ENCODE peak calls at places on chromosome 19, in six cellular contexts. U, L, C, G, O and J are unnamed samples. For H3K4me1 and H3K9me3, the result is how much of the 10 kb centered on the place peaks cover.

GRCh38 chr19:16376649-16377048 is 52.0 kb downstream of the KLF2 start:
- DNase-seq in G (no peak), O (no peak), U (no peak), L (no peak), C (peak), J (no peak)

GRCh38 chr19:16571689-16572331 is 405 bp downstream of the SLC35E1 start:
- DNase-seq in U (peak), G (peak), C (no peak), L (peak), O (no peak), J (no peak)

GRCh38 chr19:53775524-53775923 is 48.6 kb downstream of the NLRP12 start:
- DNase-seq in L (no peak), G (no peak), C (no peak), U (no peak), O (no peak), J (no peak)

GRCh38 chr19:535017-535835 is 3.7 kb downstream of the CDC34 start:
- DNase-seq in L (peak), O (no peak), C (no peak), U (no peak), G (peak), J (no peak)

GRCh38 chr19:36973844-36974195 is 57.7 kb downstream of the ZNF568 start:
- DNase-seq in U (no peak), O (no peak), G (no peak), C (no peak), L (no peak), J (no peak)

GRCh38 chr19:5118026-5118425 is 149.1 kb downstream of the KDM4B start:
- DNase-seq in C (no peak), G (no peak), L (no peak), O (no peak), U (no peak), J (no peak)

GRCh38 chr19:40257096-40257517 is 28.0 kb downstream of the AKT2 start:
- DNase-seq in U (no peak), C (no peak), G (no peak), L (peak), O (no peak), J (no peak)

GRCh38 chr19:55345818-55346724 is 6.4 kb downstream of the KMT5C start:
- DNase-seq in O (no peak), C (peak), L (peak), U (no peak), G (peak), J (no peak)

GRCh38 chr19:11736696-11737095 is 2.0 kb downstream of the ZNF823 start:
- DNase-seq in U (peak), C (peak), G (peak), L (peak), O (peak), J (no peak)

GRCh38 chr19:44800461-44800860 is 8.4 kb upstream of the BCAM start:
- DNase-seq in G (peak), L (peak), U (peak), O (peak), C (peak), J (peak)

GRCh38 chr19:52691737-52692136 is 43.1 kb downstream of the ZNF611 start:
- DNase-seq in C (no peak), O (no peak), L (no peak), G (no peak), U (no peak), J (no peak)

GRCh38 chr19:42480335-42481095 is 37.8 kb upstream of the CXCL17 start:
- DNase-seq in O (no peak), G (no peak), L (no peak), U (peak), C (no peak), J (no peak)

GRCh38 chr19:47663435-47663910 is 49.7 kb upstream of the EHD2 start:
- DNase-seq in O (no peak), C (no peak), U (peak), G (no peak), L (no peak), J (no peak)

GRCh38 chr19:48608798-48609263 is 2.3 kb downstream of the SPACA4 start:
- DNase-seq in O (no peak), U (no peak), C (no peak), G (peak), L (no peak), J (no peak)

GRCh38 chr19:55169136-55169535 is 2.7 kb upstream of the DNAAF3 start:
- DNase-seq in L (no peak), U (no peak), G (no peak), C (no peak), O (no peak), J (no peak)

GRCh38 chr19:7868671-7869452 is 5.3 kb downstream of the PRR36 start:
- DNase-seq in U (peak), G (peak), L (peak), O (peak), C (peak), J (peak)

DNA sequence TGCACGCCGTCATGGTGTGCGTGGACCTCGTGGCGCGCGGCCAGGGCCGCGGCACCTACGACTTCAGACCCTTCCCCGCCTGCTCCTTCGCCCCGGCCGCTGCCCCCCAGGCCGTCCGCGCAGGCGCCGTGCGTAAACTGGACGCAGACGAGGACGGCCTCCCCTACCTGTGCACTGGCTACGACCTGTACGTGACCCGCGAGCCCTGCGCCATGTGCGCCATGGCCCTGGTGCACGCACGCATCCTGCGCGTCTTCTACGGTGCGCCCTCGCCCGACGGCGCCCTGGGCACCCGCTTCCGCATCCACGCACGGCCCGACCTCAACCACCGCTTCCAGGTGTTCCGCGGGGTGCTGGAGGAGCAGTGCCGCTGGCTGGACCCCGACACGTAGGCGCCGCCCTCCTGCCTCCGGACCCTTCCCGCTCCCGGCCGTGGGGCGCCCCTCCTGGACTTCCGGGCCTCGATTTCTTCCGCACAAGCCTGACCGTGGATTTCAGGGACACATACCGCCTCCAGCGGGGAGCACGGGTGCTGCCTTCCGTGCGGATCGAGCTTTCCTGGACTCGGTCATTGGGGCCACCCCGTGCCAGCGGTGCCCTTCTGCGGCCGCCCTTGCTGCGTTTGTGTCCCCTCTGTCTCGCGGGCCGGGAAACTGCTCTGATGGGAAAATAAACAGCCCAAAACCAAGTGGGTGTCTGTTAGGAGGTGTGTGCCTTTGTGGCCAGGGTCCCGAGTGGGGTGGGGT is 7.7 kb downstream of the ADAT3 start:
- DNase-seq in U (no peak), O (no peak), L (no peak), C (no peak), G (no peak), J (no peak)
- H3K4me1 ChIP-seq in U (under half), O (under half), L (under half), C (under half), G (under half), J (under half)

GRCh38 chr19:13430790-13431582 is 75.3 kb downstream of the CACNA1A start:
- DNase-seq in O (no peak), L (peak), G (peak), U (peak), C (no peak), J (peak)
- H3K9me3 ChIP-seq in O (under half), L (under half), G (under half), U (under half), C (under half), J (under half)

GRCh38 chr19:38905620-38906019 is 5.9 kb downstream of the NFKBIB start:
- DNase-seq in G (no peak), U (no peak), C (no peak), O (no peak), L (no peak), J (no peak)
- H3K4me1 ChIP-seq in G (under half), U (under half), C (under half), O (under half), L (under half), J (under half)

GRCh38 chr19:57324992-57325391 is 4.7 kb downstream of the ZNF543 start:
- DNase-seq in O (no peak), C (no peak), U (no peak), L (no peak), G (no peak), J (no peak)
- H3K9me3 ChIP-seq in O (under half), C (half or more), U (under half), L (under half), G (under half), J (under half)

DNA sequence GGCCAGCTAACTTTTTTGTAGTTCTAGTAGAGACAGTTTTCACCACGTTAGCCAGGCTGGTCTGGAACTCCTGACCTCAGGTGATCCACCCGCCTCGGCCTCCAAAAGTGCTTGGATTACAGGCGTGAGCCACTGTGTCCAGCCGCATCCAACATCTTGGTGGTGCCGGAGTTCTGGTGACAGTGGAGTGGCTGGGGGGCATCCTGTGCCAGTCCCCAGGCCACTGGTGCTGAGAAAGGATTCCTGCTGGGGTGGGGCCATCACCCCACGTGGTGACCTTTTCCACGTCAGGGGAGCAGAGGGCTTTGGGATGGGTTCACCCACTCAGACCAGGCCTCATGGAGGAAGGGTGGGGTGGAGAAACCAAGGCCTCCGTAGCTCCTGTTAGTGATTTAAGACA is 12.8 kb upstream of the TUBB4A start:
- DNase-seq in O (no peak), G (no peak), C (no peak), L (no peak), U (no peak), J (no peak)
- H3K4me1 ChIP-seq in O (under half), G (under half), C (under half), L (under half), U (under half), J (under half)

GRCh38 chr19:9183000-9183399 is 4.2 kb downstream of the OR7D2 start:
- DNase-seq in U (no peak), G (no peak), C (no peak), L (no peak), O (no peak), J (no peak)
- H3K9me3 ChIP-seq in U (under half), G (under half), C (under half), L (under half), O (under half), J (under half)

DNA sequence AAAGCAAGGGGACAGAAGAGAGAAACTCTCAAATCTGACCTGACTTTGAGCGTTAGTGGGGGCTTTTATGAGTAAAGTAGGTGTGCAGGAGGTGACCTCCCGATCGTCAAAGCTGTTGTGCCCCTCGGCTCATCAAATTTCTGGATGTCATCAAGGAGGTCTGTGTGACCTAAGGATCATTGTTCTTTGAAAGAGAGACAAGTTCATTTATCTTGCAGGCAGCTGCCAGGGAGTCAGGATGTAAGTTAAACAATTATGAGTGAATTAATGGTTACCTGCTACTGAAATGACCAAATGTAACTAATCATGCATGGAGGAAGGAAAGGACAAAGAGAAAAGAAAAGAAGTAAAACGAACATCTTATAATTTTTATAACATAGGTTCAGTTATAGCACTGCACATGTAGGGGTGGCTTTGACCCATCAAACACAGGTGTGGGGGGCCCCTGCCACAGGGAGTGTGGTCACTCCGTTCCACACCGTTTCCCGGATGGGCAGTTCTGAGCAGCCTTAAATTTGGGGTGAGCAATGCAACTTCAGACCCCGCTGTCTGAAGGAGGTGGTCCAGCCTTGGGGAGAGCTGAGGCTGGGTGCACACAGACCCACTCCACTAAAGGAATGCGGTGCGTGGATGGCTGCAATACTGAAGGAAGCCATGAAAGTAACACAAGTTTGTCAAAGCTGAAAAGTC is 5.2 kb downstream of the CD22 start:
- DNase-seq in L (no peak), O (no peak), C (no peak), U (no peak), G (no peak), J (no peak)
- H3K4me1 ChIP-seq in L (under half), O (under half), C (under half), U (under half), G (under half), J (under half)